ENCODE peak calls at places on chromosomes 11 and 22, in eight cellular contexts. B, Z, L, M, O, P, I and N are unnamed samples.

GRCh38 chr11:69326622-69327219 is 32.8 kb downstream of the MYEOV start:
- DNase-seq in P (no peak), B (no peak), M (no peak), I (no peak), L (no peak), Z (no peak), O (no peak), N (no peak)

GRCh38 chr11:44398266-44399045 is 88.5 kb upstream of the ALX4 start:
- DNase-seq in I (no peak), Z (no peak), O (no peak), B (no peak), P (no peak), L (no peak), M (no peak), N (no peak)

GRCh38 chr11:76151561-76152085 is 54.7 kb downstream of the WNT11 start:
- DNase-seq in M (no peak), B (no peak), Z (no peak), L (no peak), O (no peak), P (no peak), I (no peak), N (no peak)

GRCh38 chr11:86980397-86980796 is 25.2 kb upstream of the FZD4 start:
- DNase-seq in O (no peak), I (no peak), M (no peak), P (no peak), L (no peak), B (no peak), Z (no peak), N (no peak)

GRCh38 chr11:73716153-73717056 is 44.5 kb downstream of the RAB6A start:
- DNase-seq in M (no peak), O (no peak), B (no peak), L (no peak), Z (no peak), I (no peak), P (no peak), N (no peak)

GRCh38 chr11:11641581-11641980 is 19.8 kb upstream of the GALNT18 start:
- DNase-seq in O (no peak), Z (no peak), B (no peak), M (no peak), P (no peak), I (no peak), L (no peak), N (no peak)

GRCh38 chr22:19718255-19719054 is 4.2 kb downstream of the SEPTIN5 start:
- DNase-seq in I (no peak), O (no peak), Z (no peak), M (no peak), L (no peak), P (no peak), B (no peak), N (no peak)

GRCh38 chr11:45073575-45074225 is 72.7 kb upstream of the PRDM11 start:
- DNase-seq in I (no peak), O (no peak), P (no peak), M (no peak), B (no peak), Z (no peak), L (no peak), N (no peak)

GRCh38 chr11:11842426-11843008 is 745 bp downstream of the USP47 start:
- DNase-seq in P (peak; percentile 60), M (peak; percentile 61), Z (peak; percentile 35), L (peak; percentile 49), I (peak; percentile 54), O (peak; percentile 78), B (peak; percentile 66), N (peak; percentile 41)

GRCh38 chr11:64935634-64936081 is at the start of gene GPHA2:
- DNase-seq in P (peak; percentile 56), Z (no peak), I (no peak), B (no peak), L (no peak), O (no peak), M (peak; percentile 46), N (no peak)

GRCh38 chr22:28012811-28013460 is 93.9 kb upstream of the PITPNB start:
- DNase-seq in O (no peak), L (no peak), P (no peak), M (no peak), I (no peak), B (no peak), Z (no peak), N (no peak)

GRCh38 chr11:44855138-44855849 is 95.4 kb downstream of the TP53I11 start:
- DNase-seq in M (no peak), L (no peak), Z (no peak), I (no peak), O (no peak), B (no peak), P (no peak), N (no peak)

GRCh38 chr11:48006301-48006992 is 26.1 kb downstream of the PTPRJ start:
- DNase-seq in Z (no peak), P (no peak), B (peak; percentile 39), L (no peak), O (no peak), I (no peak), M (peak; percentile 79), N (no peak)

GRCh38 chr11:83528877-83529276 is 242.7 kb upstream of the CCDC90B start:
- DNase-seq in Z (no peak), B (no peak), P (no peak), M (no peak), O (no peak), I (no peak), L (no peak), N (no peak)

GRCh38 chr22:41946360-41947180 is at the start of gene CENPM:
- DNase-seq in L (peak; percentile 67), B (peak; percentile 93), P (peak; percentile 92), M (peak; percentile 96), Z (peak; percentile 91), I (peak; percentile 94), O (peak; percentile 92), N (peak; percentile 55)

GRCh38 chr11:68448604-68449011 is 11.9 kb upstream of the PPP6R3 start:
- DNase-seq in M (no peak), I (no peak), O (no peak), B (no peak), P (no peak), Z (no peak), L (no peak), N (no peak)

GRCh38 chr11:44484211-44484610 is 81.3 kb upstream of the CD82 start:
- DNase-seq in B (peak; percentile 4), Z (peak; percentile 23), P (peak; percentile 48), M (peak; percentile 58), I (no peak), L (no peak), O (peak; percentile 17), N (no peak)

GRCh38 chr22:16819249-16819648 is 6.0 kb downstream of the XKR3 start:
- DNase-seq in B (no peak), O (no peak), M (no peak), I (no peak), Z (no peak), L (no peak), P (no peak), N (no peak)

GRCh38 chr11:23211221-23211620 is 350.9 kb upstream of the CCDC179 start:
- DNase-seq in L (no peak), M (no peak), O (no peak), B (no peak), Z (no peak), P (no peak), I (no peak), N (no peak)